ENCODE peak calls at places on chromosomes 5 and 9, in four cellular contexts. W is D341Med, L is NCI-H2081, F is EL. K is an unnamed sample.

GRCh38 chr9:136021171-136021890 is 60.2 kb upstream of the UBAC1 start:
- DNase-seq in F (no peak), W (no peak), L (no peak), K (no peak)

GRCh38 chr5:54758038-54758437 is 227.4 kb downstream of the ESM1 start:
- DNase-seq in W (no peak), F (peak), L (no peak), K (no peak)

GRCh38 chr5:172801184-172801671 is 30.2 kb upstream of the DUSP1 start:
- DNase-seq in W (no peak), L (no peak), F (peak), K (no peak)

GRCh38 chr5:93658044-93658443 is 75.0 kb downstream of the NR2F1 start:
- DNase-seq in L (no peak), W (no peak), F (peak), K (no peak)

GRCh38 chr5:137400571-137400970 is 98.6 kb downstream of the SPOCK1 start:
- DNase-seq in W (no peak), L (no peak), F (no peak), K (no peak)

GRCh38 chr5:149186506-149186905 is 45.2 kb downstream of the ABLIM3 start:
- DNase-seq in L (no peak), F (no peak), W (no peak), K (no peak)

GRCh38 chr5:35789732-35790461 is 66.8 kb upstream of the IL7R start:
- DNase-seq in F (peak), L (no peak), W (no peak), K (no peak)

GRCh38 chr5:150211156-150212030 is 21.5 kb downstream of the SLC6A7 start:
- DNase-seq in L (no peak), W (no peak), F (no peak), K (no peak)

GRCh38 chr5:111735829-111736228 is 21.2 kb downstream of the NREP start:
- DNase-seq in L (no peak), W (peak), F (peak), K (no peak)

GRCh38 chr9:91690540-91691249 is 259.3 kb downstream of the ROR2 start:
- DNase-seq in L (peak), W (no peak), F (no peak), K (no peak)

GRCh38 chr9:16864741-16865434 is 5.6 kb downstream of the BNC2 start:
- DNase-seq in W (no peak), L (no peak), F (peak), K (no peak)

GRCh38 chr5:96140084-96140483 is 178.4 kb upstream of the ELL2 start:
- DNase-seq in W (no peak), L (no peak), F (no peak), K (no peak)

GRCh38 chr5:160197341-160198147 is 31.8 kb upstream of the FABP6 start:
- DNase-seq in L (no peak), F (no peak), W (peak), K (peak)

GRCh38 chr9:21677834-21678233 is 124.6 kb upstream of the MTAP start:
- DNase-seq in F (peak), W (no peak), L (no peak), K (no peak)

GRCh38 chr9:69176446-69177135 is 2.5 kb downstream of the TJP2 start:
- DNase-seq in F (no peak), W (no peak), L (no peak), K (no peak)

GRCh38 chr5:177537389-177538361 is 16.7 kb downstream of the FAM193B start:
- DNase-seq in L (no peak), W (no peak), F (peak), K (no peak)

GRCh38 chr9:133597316-133597957 is 11.8 kb downstream of the FAM163B start:
- DNase-seq in W (no peak), L (peak), F (no peak), K (no peak)

GRCh38 chr5:167934561-167934971 is 356.9 kb upstream of the WWC1 start:
- DNase-seq in L (no peak), F (no peak), W (no peak), K (no peak)